ENCODE peak calls at places on chromosomes 6 and 20, in six cellular contexts. One of them, this sample, is unnamed.

GRCh38 chr20:63015665-63016361 is 9.0 kb upstream of the BHLHE23 start:
- DNase-seq in breast epithelium: no peak
- DNase-seq in vagina: no peak
- DNase-seq in spleen: peak; percentile 51
- DNase-seq in Panc1: no peak
- DNase-seq in transverse colon: no peak
- DNase-seq in this sample: no peak

GRCh38 chr6:138250053-138250452 is 31.8 kb upstream of the PBOV1 start:
- DNase-seq in breast epithelium: no peak
- DNase-seq in transverse colon: no peak
- DNase-seq in spleen: no peak
- DNase-seq in Panc1: no peak
- DNase-seq in vagina: no peak
- DNase-seq in this sample: no peak

GRCh38 chr6:90021701-90022100 is 127.4 kb downstream of the GJA10 start:
- DNase-seq in vagina: no peak
- DNase-seq in transverse colon: no peak
- DNase-seq in breast epithelium: no peak
- DNase-seq in Panc1: no peak
- DNase-seq in spleen: no peak
- DNase-seq in this sample: no peak

GRCh38 chr6:150659046-150659763 is 59.5 kb downstream of the PLEKHG1 start:
- DNase-seq in transverse colon: peak; percentile 27
- DNase-seq in spleen: no peak
- DNase-seq in breast epithelium: no peak
- DNase-seq in vagina: no peak
- DNase-seq in Panc1: no peak
- DNase-seq in this sample: no peak

GRCh38 chr20:3808141-3808479 is 12.0 kb downstream of the CDC25B start:
- DNase-seq in Panc1: peak; percentile 93
- DNase-seq in transverse colon: peak; percentile 89
- DNase-seq in spleen: peak; percentile 84
- DNase-seq in breast epithelium: peak; percentile 85
- DNase-seq in vagina: peak; percentile 94
- DNase-seq in this sample: no peak

GRCh38 chr6:147528511-147529145 is 20.1 kb downstream of the SAMD5 start:
- DNase-seq in breast epithelium: no peak
- DNase-seq in transverse colon: no peak
- DNase-seq in spleen: no peak
- DNase-seq in Panc1: no peak
- DNase-seq in vagina: no peak
- DNase-seq in this sample: no peak

GRCh38 chr20:8755340-8756118 is 313.4 kb upstream of the PLCB4 start:
- DNase-seq in transverse colon: no peak
- DNase-seq in spleen: no peak
- DNase-seq in Panc1: no peak
- DNase-seq in breast epithelium: no peak
- DNase-seq in vagina: no peak
- DNase-seq in this sample: no peak

GRCh38 chr20:62149532-62150235 is 6.1 kb downstream of the SS18L1 start:
- DNase-seq in breast epithelium: no peak
- DNase-seq in transverse colon: no peak
- DNase-seq in Panc1: no peak
- DNase-seq in spleen: no peak
- DNase-seq in vagina: no peak
- DNase-seq in this sample: no peak

GRCh38 chr6:39882567-39882953 is 51.7 kb downstream of the MOCS1 start:
- DNase-seq in spleen: no peak
- DNase-seq in breast epithelium: no peak
- DNase-seq in Panc1: no peak
- DNase-seq in vagina: no peak
- DNase-seq in transverse colon: no peak
- DNase-seq in this sample: no peak

GRCh38 chr6:147103007-147103406 is 101.2 kb upstream of the STXBP5 start:
- DNase-seq in transverse colon: no peak
- DNase-seq in breast epithelium: no peak
- DNase-seq in vagina: no peak
- DNase-seq in spleen: no peak
- DNase-seq in Panc1: no peak
- DNase-seq in this sample: no peak

GRCh38 chr20:38970302-38970701 is 8.2 kb downstream of the DHX35 start:
- DNase-seq in transverse colon: no peak
- DNase-seq in spleen: no peak
- DNase-seq in Panc1: peak; percentile 15
- DNase-seq in vagina: no peak
- DNase-seq in breast epithelium: no peak
- DNase-seq in this sample: no peak

GRCh38 chr6:7165002-7165735 is 57.4 kb downstream of the RREB1 start:
- DNase-seq in vagina: no peak
- DNase-seq in spleen: no peak
- DNase-seq in breast epithelium: no peak
- DNase-seq in transverse colon: no peak
- DNase-seq in Panc1: no peak
- DNase-seq in this sample: no peak

GRCh38 chr6:107075951-107076381 is 39.3 kb downstream of the BEND3 start:
- DNase-seq in breast epithelium: no peak
- DNase-seq in transverse colon: no peak
- DNase-seq in Panc1: no peak
- DNase-seq in vagina: no peak
- DNase-seq in spleen: no peak
- DNase-seq in this sample: no peak

GRCh38 chr20:50834599-50835005 is 39.7 kb downstream of the BCAS4 start:
- DNase-seq in Panc1: no peak
- DNase-seq in transverse colon: no peak
- DNase-seq in spleen: no peak
- DNase-seq in vagina: no peak
- DNase-seq in breast epithelium: no peak
- DNase-seq in this sample: no peak

GRCh38 chr20:37521091-37521771 is at the start of gene NNAT:
- DNase-seq in Panc1: no peak
- DNase-seq in vagina: no peak
- DNase-seq in spleen: no peak
- DNase-seq in breast epithelium: no peak
- DNase-seq in transverse colon: no peak
- DNase-seq in this sample: no peak
- TF ChIP-seq POLR2AphosphoS5 in Panc1: no peak
- TF ChIP-seq POLR2AphosphoS5 in vagina: peak; percentile 43
- TF ChIP-seq POLR2AphosphoS5 in spleen: peak; percentile 33
- TF ChIP-seq POLR2AphosphoS5 in breast epithelium: no peak
- TF ChIP-seq POLR2AphosphoS5 in transverse colon: peak; percentile 28
- TF ChIP-seq POLR2AphosphoS5 in this sample: no peak

GRCh38 chr20:54086444-54087134 is 16.2 kb upstream of the BCAS1 start:
- DNase-seq in breast epithelium: no peak
- DNase-seq in spleen: no peak
- DNase-seq in transverse colon: no peak
- DNase-seq in vagina: no peak
- DNase-seq in Panc1: no peak
- DNase-seq in this sample: no peak
- H3K4me3 ChIP-seq in breast epithelium: no peak overlapping the region
- H3K4me3 ChIP-seq in spleen: no peak overlapping the region
- H3K4me3 ChIP-seq in transverse colon: no peak overlapping the region
- H3K4me3 ChIP-seq in vagina: no peak overlapping the region
- H3K4me3 ChIP-seq in Panc1: no peak overlapping the region
- H3K4me3 ChIP-seq in this sample: no peak overlapping the region

DNA sequence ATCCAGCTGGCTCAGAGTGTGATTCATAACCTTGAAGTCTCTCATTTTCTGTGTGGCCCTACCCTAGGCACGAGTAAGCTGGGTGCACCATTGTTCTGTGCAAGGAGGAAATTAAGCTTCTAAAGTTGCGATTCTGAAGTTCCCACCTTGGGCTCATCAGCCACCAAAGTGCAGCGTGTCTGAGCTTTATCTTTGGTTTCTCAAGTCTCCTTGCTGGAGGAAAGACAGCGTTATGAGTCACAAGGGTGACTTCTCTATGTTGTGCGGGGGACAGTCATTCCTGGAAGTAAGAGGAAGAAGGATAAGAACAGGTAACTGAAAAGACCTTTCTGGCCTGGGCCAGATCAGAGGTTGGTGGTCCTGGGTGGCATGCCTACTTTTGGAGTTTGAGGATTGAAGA is 16.8 kb downstream of the MRAP2 start:
- DNase-seq in vagina: no peak
- DNase-seq in breast epithelium: no peak
- DNase-seq in transverse colon: no peak
- DNase-seq in Panc1: no peak
- DNase-seq in spleen: no peak
- DNase-seq in this sample: no peak
- TF ChIP-seq CTCF in vagina: no peak
- TF ChIP-seq CTCF in breast epithelium: no peak
- TF ChIP-seq CTCF in transverse colon: no peak
- TF ChIP-seq CTCF in Panc1: no peak
- TF ChIP-seq CTCF in spleen: no peak
- TF ChIP-seq CTCF in this sample: no peak

DNA sequence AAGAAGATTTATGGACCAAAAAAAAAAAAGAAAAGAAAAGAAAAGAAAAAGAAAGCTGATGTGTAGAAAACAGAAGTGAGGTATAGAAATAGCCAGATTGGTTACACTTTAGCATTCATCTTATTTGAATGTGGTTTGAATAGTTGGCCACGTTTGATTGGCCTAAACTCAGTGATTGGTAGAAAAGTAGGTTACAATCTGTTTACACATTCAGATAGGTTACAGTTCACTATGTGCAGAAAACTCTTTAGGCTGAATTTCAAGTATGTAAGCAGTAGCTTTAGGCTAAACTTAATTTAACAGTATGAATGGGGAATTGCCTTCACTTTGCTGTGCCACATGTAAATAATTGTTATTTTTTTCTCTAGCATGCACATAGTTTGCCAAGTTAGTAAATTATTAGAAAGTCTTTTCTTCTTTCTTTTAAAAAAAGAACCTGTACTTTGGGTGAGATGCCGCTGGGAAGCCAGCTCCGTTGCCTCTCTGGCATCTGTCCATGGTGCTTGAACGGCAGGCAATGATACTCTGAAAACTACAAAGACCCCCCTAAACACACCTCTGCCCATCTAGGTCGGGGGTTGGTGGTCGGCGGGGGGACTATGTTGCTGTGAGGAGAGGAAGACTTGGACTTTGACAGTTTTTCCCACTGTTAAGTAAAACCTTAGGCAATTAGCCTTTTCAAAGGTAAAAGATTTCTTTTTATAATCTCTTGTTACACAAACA is 173.0 kb downstream of the AIG1 start:
- DNase-seq in vagina: no peak
- DNase-seq in breast epithelium: no peak
- DNase-seq in Panc1: no peak
- DNase-seq in transverse colon: no peak
- DNase-seq in spleen: no peak
- DNase-seq in this sample: no peak
- TF ChIP-seq POLR2AphosphoS5 in vagina: no peak
- TF ChIP-seq POLR2AphosphoS5 in breast epithelium: no peak
- TF ChIP-seq POLR2AphosphoS5 in Panc1: no peak
- TF ChIP-seq POLR2AphosphoS5 in transverse colon: no peak
- TF ChIP-seq POLR2AphosphoS5 in spleen: no peak
- TF ChIP-seq POLR2AphosphoS5 in this sample: no peak

DNA sequence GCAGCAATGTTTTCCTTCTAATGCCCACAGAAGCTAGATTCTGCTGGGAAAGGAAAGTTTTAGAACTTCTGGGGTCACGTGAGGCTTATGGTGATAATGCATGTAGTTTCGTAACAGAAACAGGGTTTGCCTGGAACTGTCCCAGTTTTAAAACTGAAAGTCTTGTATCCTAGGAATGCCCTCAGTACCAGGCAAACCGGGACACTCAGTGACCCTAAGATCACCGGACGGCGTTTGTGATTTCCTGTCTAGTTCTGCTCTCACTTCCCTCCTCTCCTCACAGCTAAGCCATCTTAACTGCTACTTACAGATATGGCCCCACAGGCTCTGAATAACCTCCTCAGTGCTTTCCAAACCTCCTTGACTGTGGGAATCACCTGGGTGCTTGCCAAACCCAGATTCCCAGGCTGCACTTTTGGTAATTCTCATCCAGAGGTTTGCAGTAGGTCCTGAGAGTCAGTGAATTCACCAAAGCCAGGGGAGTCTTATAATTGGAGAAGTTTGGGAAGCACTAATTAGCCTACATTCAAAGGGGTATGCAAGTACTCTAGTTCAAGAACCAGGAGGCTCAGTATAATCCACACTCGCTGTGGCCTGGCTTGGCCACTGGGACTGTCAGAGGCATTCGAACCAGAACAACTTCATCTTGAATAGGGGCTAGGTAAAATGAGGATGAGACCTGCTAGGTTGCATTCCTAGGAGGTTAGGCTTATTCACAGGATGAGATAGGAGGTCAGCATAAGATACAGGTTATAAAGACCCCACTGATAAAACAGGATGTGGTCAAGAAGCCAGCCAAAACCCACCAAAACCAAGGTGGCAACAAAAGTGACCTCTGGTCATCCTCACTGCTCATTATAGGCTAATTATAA is 231.6 kb upstream of the MYLIP start:
- DNase-seq in transverse colon: no peak
- DNase-seq in spleen: no peak
- DNase-seq in Panc1: no peak
- DNase-seq in breast epithelium: no peak
- DNase-seq in vagina: no peak
- DNase-seq in this sample: no peak
- H3K4me3 ChIP-seq in transverse colon: no peak overlapping the region
- H3K4me3 ChIP-seq in spleen: no peak overlapping the region
- H3K4me3 ChIP-seq in Panc1: no peak overlapping the region
- H3K4me3 ChIP-seq in breast epithelium: no peak overlapping the region
- H3K4me3 ChIP-seq in vagina: no peak overlapping the region
- H3K4me3 ChIP-seq in this sample: no peak overlapping the region

DNA sequence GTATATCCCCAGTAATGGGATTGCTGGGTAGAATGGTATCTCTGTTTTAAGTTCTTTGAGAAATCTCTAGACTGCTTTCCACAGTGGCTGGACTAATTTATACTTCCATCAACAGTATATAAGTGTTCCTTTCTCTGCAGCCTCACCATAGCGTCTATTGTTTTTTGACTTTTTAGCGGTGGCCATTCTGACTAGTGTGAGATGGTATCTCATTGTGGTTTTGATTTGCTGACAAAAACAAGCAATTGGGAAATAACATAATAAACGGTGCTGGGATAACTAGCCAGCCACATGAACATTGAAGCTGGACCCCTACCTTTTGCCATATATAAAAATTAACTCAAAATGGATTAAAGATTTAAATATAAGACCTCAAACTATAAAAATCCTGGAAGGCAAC is 14.2 kb downstream of the OR2A4 start:
- DNase-seq in spleen: no peak
- DNase-seq in breast epithelium: no peak
- DNase-seq in transverse colon: no peak
- DNase-seq in Panc1: no peak
- DNase-seq in vagina: no peak
- DNase-seq in this sample: no peak
- TF ChIP-seq CTCF in spleen: no peak
- TF ChIP-seq CTCF in breast epithelium: no peak
- TF ChIP-seq CTCF in transverse colon: no peak
- TF ChIP-seq CTCF in Panc1: no peak
- TF ChIP-seq CTCF in vagina: no peak
- TF ChIP-seq CTCF in this sample: no peak

This sample was measured in HL-60.